ENCODE peak calls at places on chromosome 21, in nine cellular contexts. B, A, P, C, Z, N, L, X and D are unnamed samples.
A peak's percentile ranks its signal among the peaks of the same experiment; 100 is the strongest.

GRCh38 chr21:26769613-26770188 is 75.5 kb downstream of the ADAMTS1 start:
- DNase-seq in L (peak; percentile 23), N (no peak), A (peak; percentile 83), Z (no peak), P (no peak), X (no peak), C (no peak), B (no peak), D (peak; percentile 43)

GRCh38 chr21:35256468-35256988 is 207.4 kb upstream of the RUNX1 start:
- DNase-seq in L (no peak), N (peak; percentile 81), X (peak; percentile 75), Z (peak; percentile 89), P (peak; percentile 97), B (peak; percentile 76), A (peak; percentile 100), C (peak; percentile 88), D (peak; percentile 96)

GRCh38 chr21:19899645-19900044 is 1098.6 kb upstream of the NCAM2 start:
- DNase-seq in P (no peak), C (no peak), A (no peak), N (no peak), L (no peak), X (no peak), Z (no peak), B (no peak), D (no peak)

GRCh38 chr21:27047331-27048314 is 80.7 kb upstream of the ADAMTS5 start:
- DNase-seq in P (no peak), L (no peak), C (no peak), N (no peak), B (no peak), X (no peak), A (peak; percentile 73), Z (no peak), D (peak; percentile 84)

GRCh38 chr21:46399686-46400085 is 59.0 kb upstream of the DIP2A start:
- DNase-seq in N (no peak), B (peak; percentile 16), C (no peak), Z (no peak), L (no peak), P (peak; percentile 71), X (no peak), A (no peak), D (no peak)

GRCh38 chr21:45868488-45868887 is 113.1 kb upstream of the COL6A1 start:
- DNase-seq in P (peak; percentile 38), B (no peak), A (no peak), C (no peak), N (no peak), X (no peak), Z (peak; percentile 72), L (no peak), D (no peak)

GRCh38 chr21:38468989-38469388 is 29.3 kb downstream of the ERG start:
- DNase-seq in X (no peak), B (no peak), P (no peak), Z (no peak), A (no peak), L (no peak), C (no peak), N (no peak), D (peak; percentile 88)

GRCh38 chr21:15060776-15061175 is 4.0 kb downstream of the NRIP1 start:
- DNase-seq in N (no peak), L (no peak), X (no peak), Z (no peak), B (no peak), A (peak; percentile 43), C (no peak), P (no peak), D (peak; percentile 43)

GRCh38 chr21:39016740-39017315 is 166.4 kb downstream of the PSMG1 start:
- DNase-seq in Z (no peak), L (no peak), C (no peak), B (no peak), N (no peak), X (no peak), P (no peak), A (no peak), D (no peak)

GRCh38 chr21:42010507-42011493 is 640 bp upstream of the ZBTB21 start:
- DNase-seq in X (peak; percentile 71), A (no peak), Z (no peak), N (no peak), B (peak; percentile 92), P (no peak), L (peak; percentile 39), C (peak; percentile 42), D (no peak)

GRCh38 chr21:40102682-40103081 is 235.4 kb downstream of the PCP4 start:
- DNase-seq in L (no peak), P (no peak), X (no peak), Z (no peak), B (no peak), A (no peak), C (no peak), N (no peak), D (no peak)

GRCh38 chr21:42574234-42575027 is 60.8 kb downstream of the SLC37A1 start:
- DNase-seq in Z (peak; percentile 45), N (no peak), P (no peak), A (no peak), X (no peak), L (no peak), B (peak; percentile 57), C (no peak), D (no peak)

GRCh38 chr21:41009398-41010177 is 158.4 kb upstream of the BACE2 start:
- DNase-seq in N (no peak), X (no peak), B (no peak), C (no peak), L (no peak), P (no peak), Z (no peak), A (no peak), D (no peak)

GRCh38 chr21:34935868-34936267 is 113.2 kb downstream of the RUNX1 start:
- DNase-seq in Z (no peak), X (no peak), B (no peak), A (no peak), P (no peak), C (no peak), N (no peak), L (no peak), D (no peak)

GRCh38 chr21:46079357-46080170 is 18.3 kb upstream of the COL6A2 start:
- DNase-seq in Z (peak; percentile 93), A (peak; percentile 86), B (peak; percentile 66), X (peak; percentile 36), N (no peak), P (peak; percentile 54), L (no peak), C (peak; percentile 28), D (no peak)

GRCh38 chr21:35697321-35697808 is 363.0 kb downstream of the SETD4 start:
- DNase-seq in C (peak; percentile 62), B (peak; percentile 65), Z (peak; percentile 87), X (peak; percentile 63), L (no peak), N (peak; percentile 66), A (peak; percentile 51), P (peak; percentile 75), D (peak; percentile 10)

GRCh38 chr21:42925114-42925907 is at the start of gene ERVH48-1:
- DNase-seq in C (no peak), Z (no peak), P (no peak), A (no peak), N (no peak), B (no peak), X (no peak), L (peak; percentile 48), D (no peak)

GRCh38 chr21:41601573-41602371 is 93.8 kb upstream of the TMPRSS2 start:
- DNase-seq in B (no peak), A (peak; percentile 30), P (no peak), X (no peak), C (no peak), N (no peak), Z (peak; percentile 46), L (no peak), D (no peak)

GRCh38 chr21:42702720-42703119 is 49.3 kb downstream of the PDE9A start:
- DNase-seq in Z (no peak), A (no peak), C (no peak), N (no peak), L (no peak), B (no peak), X (no peak), P (no peak), D (no peak)

GRCh38 chr21:39000496-39000895 is 182.8 kb downstream of the PSMG1 start:
- DNase-seq in P (no peak), L (no peak), N (no peak), Z (no peak), X (no peak), A (no peak), C (no peak), B (no peak), D (peak; percentile 63)

GRCh38 chr21:37233551-37234146 is 33.5 kb downstream of the VPS26C start:
- DNase-seq in Z (peak; percentile 37), C (no peak), X (no peak), P (no peak), B (no peak), A (no peak), N (no peak), L (no peak), D (no peak)

GRCh38 chr21:26124421-26124833 is 46.1 kb downstream of the APP start:
- DNase-seq in C (no peak), P (no peak), A (peak; percentile 53), X (no peak), Z (no peak), N (no peak), L (no peak), B (no peak), D (peak; percentile 54)

DNA sequence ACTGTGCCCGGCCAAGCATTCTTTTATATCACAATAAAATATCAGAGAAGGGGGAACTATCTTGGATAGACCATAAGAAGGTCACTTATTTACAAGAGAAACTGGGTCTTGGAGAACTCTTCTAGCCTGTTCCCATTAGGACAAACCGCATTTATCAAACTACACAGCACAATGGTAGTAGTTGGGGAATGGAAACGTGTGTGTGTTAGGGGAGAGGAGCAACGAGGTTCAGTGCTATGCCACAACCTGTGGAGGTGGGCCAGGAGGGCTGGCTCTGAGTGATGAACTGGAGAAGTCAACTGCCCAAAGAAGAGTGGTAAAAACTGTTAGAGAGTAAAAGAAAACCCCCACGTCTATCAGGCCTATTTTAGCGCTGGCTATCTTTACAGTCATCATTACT is 1.6 kb downstream of the DONSON start:
- DNase-seq in P (no peak), A (no peak), X (no peak), B (no peak), C (no peak), L (no peak), N (no peak), Z (no peak), D (no peak)
- H3K4me3 ChIP-seq in P (no peak overlapping the region), A (peak overlapping the region; percentile 38), X (no peak overlapping the region), B (no peak overlapping the region), C (no peak overlapping the region), L (peak overlapping the region; percentile 78), N (no peak overlapping the region), Z (no peak overlapping the region), D (no peak overlapping the region)

GRCh38 chr21:16280731-16281130 is 550.9 kb downstream of the USP25 start:
- DNase-seq in C (no peak), N (no peak), B (no peak), A (no peak), L (no peak), X (no peak), Z (no peak), P (no peak), D (no peak)
- H3K4me3 ChIP-seq in C (no peak overlapping the region), N (peak overlapping the region; percentile 52), B (no peak overlapping the region), A (peak overlapping the region; percentile 15), L (no peak overlapping the region), X (no peak overlapping the region), Z (no peak overlapping the region), P (peak overlapping the region; percentile 61), D (no peak overlapping the region)

GRCh38 chr21:44301961-44302406 is 2.1 kb downstream of the PFKL start:
- DNase-seq in C (no peak), N (no peak), B (no peak), L (no peak), Z (no peak), X (no peak), A (no peak), P (no peak), D (no peak)
- H3K4me3 ChIP-seq in C (no peak overlapping the region), N (peak overlapping the region; percentile 82), B (no peak overlapping the region), L (no peak overlapping the region), Z (no peak overlapping the region), X (no peak overlapping the region), A (no peak overlapping the region), P (no peak overlapping the region), D (no peak overlapping the region)

GRCh38 chr21:44711327-44712202 is at the start of gene TSPEAR:
- DNase-seq in X (no peak), C (no peak), N (no peak), L (no peak), P (peak; percentile 47), A (no peak), B (no peak), Z (peak; percentile 78), D (no peak)
- H3K4me3 ChIP-seq in X (no peak within 1 kb of the TSS), C (no peak within 1 kb of the TSS), N (peak within 1 kb of the TSS; percentile 53), L (no peak within 1 kb of the TSS), P (no peak within 1 kb of the TSS), A (no peak within 1 kb of the TSS), B (no peak within 1 kb of the TSS), Z (no peak within 1 kb of the TSS), D (no peak within 1 kb of the TSS)